ENCODE peak calls at places on chromosomes 7 and 10, in nine cellular contexts. I is brain microvascular endothelial cell; C is IMR-90; M is transverse colon; Q is LoVo; F is anterior cingulate cortex; U is activated naive CD8-positive, alpha-beta T cell treated with anti-CD3 and anti-CD28 coated beads, Interleukin-2, amount 50 U/mL, for 24 hours; H is fibroblast of pulmonary artery; G is T-helper 1 cell. L is an unnamed sample.
A peak's percentile ranks its signal among the peaks of the same experiment; 100 is the strongest.

GRCh38 chr7:34361663-34362250 is 296.3 kb upstream of the NPSR1 start:
- DNase-seq in I (no peak), C (no peak), M (no peak), Q (no peak), F (peak; percentile 71), U (no peak), H (no peak), G (no peak), L (no peak)

GRCh38 chr7:17910377-17910776 is 29.9 kb downstream of the SNX13 start:
- DNase-seq in I (no peak), C (no peak), M (no peak), Q (no peak), F (no peak), U (no peak), H (no peak), G (no peak), L (no peak)

GRCh38 chr7:99167072-99167471 is 23.2 kb upstream of the SMURF1 start:
- DNase-seq in I (no peak), C (no peak), M (no peak), Q (no peak), F (no peak), U (no peak), H (no peak), G (no peak), L (no peak)

GRCh38 chr10:97018251-97019212 is 167.2 kb downstream of the SLIT1 start:
- DNase-seq in I (no peak), C (no peak), M (no peak), Q (no peak), F (no peak), U (no peak), H (no peak), G (no peak), L (no peak)

GRCh38 chr7:113873554-113874151 is 45.2 kb downstream of the PPP1R3A start:
- DNase-seq in I (peak; percentile 51), C (peak; percentile 20), M (no peak), Q (no peak), F (no peak), U (no peak), H (no peak), G (no peak), L (no peak)

GRCh38 chr7:132261296-132261695 is 315.0 kb downstream of the PLXNA4 start:
- DNase-seq in I (no peak), C (no peak), M (no peak), Q (no peak), F (no peak), U (no peak), H (no peak), G (no peak), L (no peak)

GRCh38 chr10:78627254-78627795 is 441.4 kb upstream of the ZMIZ1 start:
- DNase-seq in I (no peak), C (no peak), M (no peak), Q (no peak), F (no peak), U (no peak), H (no peak), G (no peak), L (no peak)

GRCh38 chr7:25922296-25922695 is 229.7 kb upstream of the NFE2L3 start:
- DNase-seq in I (no peak), C (no peak), M (no peak), Q (no peak), F (no peak), U (no peak), H (no peak), G (no peak), L (no peak)

GRCh38 chr10:128209862-128210214 is 83.6 kb upstream of the MKI67 start:
- DNase-seq in I (no peak), C (no peak), M (no peak), Q (no peak), F (no peak), U (no peak), H (no peak), G (no peak), L (no peak)

GRCh38 chr10:104117839-104118323 is 4.1 kb upstream of the SFR1 start:
- DNase-seq in I (no peak), C (peak; percentile 43), M (no peak), Q (peak; percentile 90), F (no peak), U (no peak), H (peak; percentile 61), G (no peak), L (no peak)

GRCh38 chr10:132246296-132246695 is 59.5 kb downstream of the DPYSL4 start:
- DNase-seq in I (no peak), C (no peak), M (no peak), Q (no peak), F (no peak), U (no peak), H (no peak), G (no peak), L (no peak)

GRCh38 chr10:7481382-7481765 is 70.5 kb upstream of the SFMBT2 start:
- DNase-seq in I (no peak), C (no peak), M (no peak), Q (no peak), F (no peak), U (no peak), H (peak; percentile 15), G (no peak), L (no peak)

GRCh38 chr10:85646312-85646711 is 720.3 kb downstream of the GRID1 start:
- DNase-seq in I (peak; percentile 47), C (no peak), M (no peak), Q (peak; percentile 45), F (no peak), U (no peak), H (peak; percentile 6), G (no peak), L (no peak)

GRCh38 chr10:126926568-126926967 is 21.3 kb downstream of the DOCK1 start:
- DNase-seq in I (no peak), C (no peak), M (no peak), Q (no peak), F (no peak), U (no peak), H (no peak), G (no peak), L (no peak)

GRCh38 chr10:34655286-34656170 is 159.6 kb downstream of the PARD3 start:
- DNase-seq in I (peak; percentile 82), C (peak; percentile 75), M (peak; percentile 56), Q (peak; percentile 50), F (peak; percentile 21), U (peak; percentile 21), H (peak; percentile 86), G (no peak), L (no peak)

GRCh38 chr10:46556515-46557318 is at the start of gene GPRIN2:
- DNase-seq in I (no peak), C (no peak), M (peak; percentile 83), Q (peak; percentile 57), F (no peak), U (peak; percentile 8), H (no peak), G (no peak), L (peak; percentile 7)

GRCh38 chr10:44316922-44317215 is 68.0 kb downstream of the CXCL12 start:
- DNase-seq in I (no peak), C (no peak), M (no peak), Q (no peak), F (no peak), U (no peak), H (no peak), G (no peak), L (no peak)

GRCh38 chr10:631266-631665 is 58.2 kb downstream of the DIP2C start:
- DNase-seq in I (no peak), C (no peak), M (no peak), Q (no peak), F (no peak), U (no peak), H (no peak), G (no peak), L (no peak)

GRCh38 chr10:48224979-48225560 is 49.4 kb downstream of the FRMPD2 start:
- DNase-seq in I (peak; percentile 9), C (no peak), M (no peak), Q (no peak), F (no peak), U (no peak), H (peak; percentile 11), G (no peak), L (no peak)

GRCh38 chr7:16430133-16430532 is 8.8 kb upstream of the CRPPA start:
- DNase-seq in I (no peak), C (peak; percentile 20), M (no peak), Q (no peak), F (no peak), U (no peak), H (no peak), G (no peak), L (no peak)

GRCh38 chr10:114631678-114632417 is 26.2 kb downstream of the ABLIM1 start:
- DNase-seq in I (no peak), C (no peak), M (peak; percentile 57), Q (peak; percentile 43), F (no peak), U (peak; percentile 29), H (no peak), G (peak; percentile 1), L (no peak)

GRCh38 chr10:132110713-132111112 is 45.0 kb downstream of the JAKMIP3 start:
- DNase-seq in I (no peak), C (no peak), M (no peak), Q (no peak), F (no peak), U (no peak), H (no peak), G (no peak), L (no peak)

GRCh38 chr10:117537436-117537903 is 5.1 kb upstream of the EMX2 start:
- DNase-seq in I (no peak), C (no peak), M (no peak), Q (peak; percentile 29), F (no peak), U (no peak), H (no peak), G (no peak), L (no peak)

GRCh38 chr10:71980181-71981023 is 16.2 kb downstream of the CHST3 start:
- DNase-seq in I (no peak), C (peak; percentile 48), M (no peak), Q (no peak), F (no peak), U (no peak), H (peak; percentile 58), G (no peak), L (no peak)

GRCh38 chr10:61016630-61017029 is 72.6 kb upstream of the RHOBTB1 start:
- DNase-seq in I (no peak), C (no peak), M (no peak), Q (no peak), F (no peak), U (no peak), H (no peak), G (no peak), L (no peak)

GRCh38 chr7:372939-373791 is 83.2 kb downstream of the FOXL3 start:
- DNase-seq in I (no peak), C (no peak), M (peak; percentile 65), Q (no peak), F (no peak), U (no peak), H (no peak), G (no peak), L (no peak)

GRCh38 chr10:49001861-49002675 is 62.4 kb upstream of the LRRC18 start:
- DNase-seq in I (no peak), C (no peak), M (no peak), Q (no peak), F (no peak), U (no peak), H (no peak), G (no peak), L (no peak)

GRCh38 chr10:125161570-125162139 is 1.3 kb upstream of the CTBP2 start:
- DNase-seq in I (no peak), C (peak; percentile 61), M (no peak), Q (no peak), F (no peak), U (no peak), H (no peak), G (no peak), L (no peak)

GRCh38 chr7:80721880-80722595 is 83.6 kb downstream of the CD36 start:
- DNase-seq in I (peak; percentile 82), C (peak; percentile 92), M (no peak), Q (peak; percentile 70), F (peak; percentile 16), U (no peak), H (peak; percentile 90), G (no peak), L (no peak)

GRCh38 chr7:1538544-1539345 is 8.2 kb downstream of the MAFK start:
- DNase-seq in I (no peak), C (no peak), M (no peak), Q (no peak), F (no peak), U (no peak), H (no peak), G (no peak), L (no peak)

GRCh38 chr10:19853839-19854238 is 37.6 kb downstream of the PLXDC2 start:
- DNase-seq in I (no peak), C (no peak), M (no peak), Q (no peak), F (no peak), U (no peak), H (no peak), G (no peak), L (no peak)

L was measured in activated T-helper 2 cell treated with anti-CD3 and anti-CD28 coated beads, Interferon-gamma antibody, Interleukin-2, Interleukin-4, amounts not matched to agents 10 μg/mL and 5 μg/mL and 100 μg/mL, durations not matched to agents 14 hours and 24 hours and 36 hours.